ENCODE peak calls at places on chromosomes 11 and 22, in four cellular contexts. A, B, O and V are unnamed samples.

GRCh38 chr11:114262681-114263509 is 33.3 kb upstream of the NNMT start:
- DNase-seq in A (no peak), B (no peak), O (peak), V (peak)

GRCh38 chr11:125263268-125263790 is 98.8 kb downstream of the PKNOX2 start:
- DNase-seq in A (peak), B (peak), O (peak), V (peak)

GRCh38 chr11:118406599-118407166 is 5.3 kb downstream of the ATP5MG start:
- DNase-seq in A (no peak), B (no peak), O (no peak), V (peak)

GRCh38 chr11:44519989-44520737 is 45.3 kb upstream of the CD82 start:
- DNase-seq in A (no peak), B (no peak), O (no peak), V (no peak)

GRCh38 chr11:81869337-81870065 is 864.2 kb downstream of the FAM181B start:
- DNase-seq in A (no peak), B (no peak), O (no peak), V (no peak)

GRCh38 chr11:72823105-72823804 is 9.0 kb downstream of the ATG16L2 start:
- DNase-seq in A (no peak), B (no peak), O (no peak), V (no peak)

GRCh38 chr11:118939948-118940598 is 14.3 kb upstream of the BCL9L start:
- DNase-seq in A (no peak), B (no peak), O (peak), V (peak)

GRCh38 chr11:92473736-92474135 is 249.1 kb downstream of the FAT3 start:
- DNase-seq in A (no peak), B (peak), O (no peak), V (no peak)

GRCh38 chr11:134555510-134555909 is 143.5 kb upstream of the B3GAT1 start:
- DNase-seq in A (no peak), B (no peak), O (no peak), V (no peak)

GRCh38 chr11:113404859-113405430 is 17.4 kb downstream of the ANKK1 start:
- DNase-seq in A (no peak), B (no peak), O (no peak), V (no peak)

GRCh38 chr11:3823303-3823702 is 14.9 kb downstream of the PGAP2 start:
- DNase-seq in A (no peak), B (no peak), O (no peak), V (peak)

GRCh38 chr11:80146231-80146630 is 705.4 kb upstream of the TENM4 start:
- DNase-seq in A (no peak), B (no peak), O (no peak), V (peak)

GRCh38 chr22:50729391-50730012 is 8.5 kb upstream of the ACR start:
- DNase-seq in A (no peak), B (no peak), O (no peak), V (no peak)

GRCh38 chr11:925158-925495 is 543 bp upstream of the AP2A2 start:
- DNase-seq in A (no peak), B (no peak), O (no peak), V (no peak)
- H2AK5ac ChIP-seq in A (peak), B (peak), O (no peak), V (no peak)

DNA sequence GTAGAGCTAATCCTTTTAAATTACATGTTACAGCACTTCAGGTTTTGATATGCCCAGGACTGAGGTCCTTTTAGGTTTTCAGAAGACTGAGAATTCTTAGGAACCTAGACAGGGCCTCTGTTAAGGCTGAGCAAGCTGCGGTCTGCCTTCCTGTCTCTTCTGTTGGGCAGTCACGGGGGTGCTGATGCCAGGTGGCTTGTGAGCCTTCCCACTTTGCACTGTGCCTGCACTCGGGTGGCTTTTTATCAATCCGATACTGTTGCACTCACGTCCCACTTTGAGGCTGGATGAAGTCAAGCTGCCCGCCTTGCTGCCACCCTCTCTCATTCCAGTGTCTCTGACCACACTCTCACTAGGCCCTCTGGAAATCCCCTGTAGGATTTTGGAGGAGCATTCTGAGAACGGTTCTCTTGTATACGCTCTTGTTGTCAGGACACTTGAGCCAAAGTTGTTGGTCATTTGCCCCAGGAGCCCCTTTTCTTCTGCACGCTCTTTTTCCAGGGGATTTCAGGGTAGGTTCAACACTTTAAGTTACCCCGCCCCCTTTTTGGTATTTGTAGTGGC is 141.8 kb downstream of the TEAD1 start:
- DNase-seq in A (no peak), B (no peak), O (no peak), V (no peak)
- H3K4me2 ChIP-seq in A (no peak), B (no peak), O (no peak), V (no peak)

DNA sequence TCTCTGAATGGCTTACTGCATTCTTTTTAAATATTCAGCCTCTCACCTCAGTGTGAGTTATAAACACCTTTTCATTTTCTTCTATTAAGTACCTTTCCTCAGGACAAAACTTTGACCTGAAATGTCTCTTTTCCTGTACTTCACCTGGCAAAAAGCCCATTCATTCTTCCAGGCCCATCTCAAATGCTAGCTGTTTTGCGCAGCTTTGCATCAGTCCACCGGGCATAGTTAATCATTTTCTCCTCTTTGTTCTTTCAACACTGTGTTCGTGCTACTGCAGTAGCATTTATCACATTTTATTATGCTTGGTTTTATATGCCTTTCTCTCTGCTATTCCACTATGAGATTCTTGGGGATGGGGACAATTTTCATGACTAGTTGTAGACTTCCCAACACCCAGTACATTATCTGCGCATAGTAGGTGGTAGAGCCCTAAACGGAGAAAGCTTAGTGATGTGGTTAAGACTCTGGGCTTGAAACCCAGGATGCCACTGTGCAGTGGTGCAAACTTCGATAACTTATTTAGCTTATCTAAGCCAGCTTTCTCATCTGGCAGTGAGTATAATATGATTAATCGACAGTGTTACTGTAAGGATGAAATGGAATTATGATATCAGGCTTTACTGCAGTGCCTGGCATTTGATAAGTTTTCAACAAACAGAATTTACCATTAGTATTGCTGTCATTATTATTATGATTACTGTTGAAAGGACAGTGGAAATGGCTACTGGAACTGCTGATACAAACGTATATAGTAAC is 695.7 kb downstream of the NELL1 start:
- DNase-seq in A (no peak), B (no peak), O (no peak), V (no peak)
- H2BK120ac ChIP-seq in A (no peak), B (no peak), O (no peak), V (no peak)

DNA sequence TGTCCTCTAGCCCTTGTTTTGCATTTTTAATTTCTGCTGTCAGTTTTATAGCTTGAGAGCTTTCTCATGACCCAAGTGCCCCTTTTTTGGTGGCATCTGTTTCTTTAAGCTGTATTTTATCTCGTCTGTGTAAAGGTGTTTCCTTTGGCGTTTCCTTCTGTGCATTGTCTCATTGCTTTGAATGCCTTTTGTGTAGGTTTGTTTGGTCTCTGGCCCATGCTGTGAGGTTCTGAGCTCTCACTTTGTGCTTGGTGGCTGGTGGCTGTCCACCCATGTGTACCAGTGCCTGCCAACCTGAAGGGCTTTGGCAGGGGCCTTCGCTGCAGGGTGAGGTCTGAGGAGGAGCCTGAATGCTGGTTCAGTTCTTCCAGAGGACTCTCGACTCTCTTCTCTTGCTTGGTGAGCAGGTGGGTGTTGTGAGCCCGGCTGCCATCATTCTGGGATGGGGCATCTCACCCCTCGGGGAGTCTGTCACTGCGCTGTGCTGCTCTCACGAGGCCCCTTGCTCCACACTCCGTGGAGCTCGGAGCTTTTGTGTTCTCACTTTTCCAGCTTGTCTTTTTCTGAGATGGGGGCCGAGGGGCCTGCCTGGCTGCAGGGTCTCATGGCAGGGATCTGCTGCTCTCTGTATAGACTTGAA is 14.9 kb downstream of the AP2A2 start:
- DNase-seq in A (no peak), B (no peak), O (no peak), V (no peak)
- H2AK5ac ChIP-seq in A (peak), B (no peak), O (no peak), V (no peak)

DNA sequence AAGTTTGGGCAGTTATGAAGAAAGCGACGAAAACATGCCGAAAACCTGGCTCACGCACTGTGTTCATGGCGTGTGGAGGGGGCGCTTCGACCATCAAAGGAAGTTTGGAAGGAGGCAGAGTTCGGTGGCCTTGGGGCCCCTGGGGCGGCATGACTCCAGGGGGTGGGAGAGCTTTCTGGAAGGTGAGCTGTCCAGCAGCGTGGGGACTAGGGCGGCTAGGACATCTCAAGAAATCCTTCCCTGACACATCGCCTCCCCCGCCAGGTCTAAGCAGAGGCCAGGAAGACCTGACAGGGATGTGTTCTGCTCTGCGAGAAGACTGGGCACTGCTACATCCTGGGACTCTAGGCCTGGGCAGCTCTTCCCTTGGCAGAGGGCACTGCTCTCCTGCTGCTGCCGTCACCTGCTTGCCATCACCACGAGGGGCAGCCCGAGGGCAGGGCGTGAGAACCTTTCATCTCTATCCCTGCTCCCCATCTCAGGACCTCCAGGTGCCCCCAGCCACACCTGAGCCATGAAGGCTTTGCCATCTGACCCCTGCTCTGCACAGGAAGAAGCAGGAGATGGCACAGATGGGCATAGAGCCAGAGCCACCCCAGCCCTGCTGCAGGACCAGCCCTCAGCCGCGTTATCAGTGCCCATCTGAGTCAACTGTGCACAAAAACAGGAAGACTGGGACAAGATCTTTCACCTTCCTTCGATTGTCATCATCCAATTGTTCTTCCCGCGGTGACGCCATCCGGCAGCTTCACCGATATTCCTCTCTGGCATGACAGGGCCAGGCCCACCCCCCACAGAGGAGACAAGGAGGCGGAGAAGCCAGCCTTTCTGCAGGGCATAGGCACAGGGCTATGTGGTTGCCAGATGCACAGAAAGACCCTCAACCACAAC is 12.7 kb downstream of the LINC01488 start:
- DNase-seq in A (no peak), B (no peak), O (no peak), V (no peak)
- H3K4me2 ChIP-seq in A (no peak), B (no peak), O (no peak), V (no peak)

GRCh38 chr11:70525006-70525405 is 126.7 kb downstream of the CTTN start:
- DNase-seq in A (no peak), B (no peak), O (peak), V (no peak)
- H2BK120ac ChIP-seq in A (peak), B (no peak), O (no peak), V (no peak)

GRCh38 chr11:35146711-35147110 is 7.7 kb downstream of the CD44 start:
- DNase-seq in A (no peak), B (no peak), O (no peak), V (peak)

GRCh38 chr11:35144811-35145210 is 5.8 kb downstream of the CD44 start:
- DNase-seq in A (no peak), B (no peak), O (no peak), V (peak)

GRCh38 chr11:35145249-35145648 is 6.3 kb downstream of the CD44 start:
- DNase-seq in A (no peak), B (no peak), O (no peak), V (peak)

GRCh38 chr11:35147273-35147672 is 8.3 kb downstream of the CD44 start:
- DNase-seq in A (no peak), B (no peak), O (no peak), V (peak)

GRCh38 chr11:35146074-35146521 is 7.1 kb downstream of the CD44 start:
- DNase-seq in A (no peak), B (no peak), O (no peak), V (peak)
- H2AK5ac ChIP-seq in A (no peak), B (no peak), O (no peak), V (peak)